ENCODE peak calls at places on chromosomes 13 and 19, in seven cellular contexts. V is WTC11, W is astrocyte of the spinal cord, I is neural crest cell, Z is endothelial cell, Y is OCI-LY7, C is progenitor cell of endocrine pancreas. F is an unnamed sample.

GRCh38 chr13:20429682-20430081 is 96.0 kb downstream of the CRYL1 start:
- DNase-seq in V (no peak), W (no peak), I (no peak), Z (no peak), Y (no peak), C (no peak), F (no peak)

GRCh38 chr13:66347718-66348117 is 882.4 kb downstream of the PCDH9 start:
- DNase-seq in V (no peak), W (no peak), I (no peak), Z (no peak), Y (no peak), C (no peak), F (no peak)

GRCh38 chr19:43664008-43664407 is 6.0 kb downstream of the PLAUR start:
- DNase-seq in V (no peak), W (no peak), I (no peak), Z (no peak), Y (peak; percentile 33), C (no peak), F (no peak)

GRCh38 chr13:51158923-51159322 is 47.8 kb upstream of the C13orf42 start:
- DNase-seq in V (no peak), W (no peak), I (no peak), Z (no peak), Y (no peak), C (no peak), F (no peak)

GRCh38 chr19:10774893-10775292 is 57.0 kb downstream of the DNM2 start:
- DNase-seq in V (no peak), W (no peak), I (no peak), Z (no peak), Y (no peak), C (no peak), F (no peak)

GRCh38 chr19:33399745-33400681 is 26.5 kb downstream of the CEBPG start:
- DNase-seq in V (peak; percentile 21), W (no peak), I (no peak), Z (no peak), Y (no peak), C (no peak), F (no peak)

GRCh38 chr19:10417598-10418280 is 2.6 kb upstream of the PDE4A start:
- DNase-seq in V (peak; percentile 63), W (no peak), I (no peak), Z (no peak), Y (peak; percentile 58), C (no peak), F (no peak)

GRCh38 chr13:75870397-75870801 is 234.3 kb downstream of the LMO7 start:
- DNase-seq in V (no peak), W (no peak), I (peak; percentile 20), Z (no peak), Y (peak; percentile 24), C (no peak), F (no peak)

GRCh38 chr19:47469719-47470118 is 2.0 kb downstream of the SLC8A2 start:
- DNase-seq in V (no peak), W (no peak), I (no peak), Z (no peak), Y (no peak), C (no peak), F (no peak)

GRCh38 chr19:42155796-42156195 is 23.6 kb upstream of the POU2F2 start:
- DNase-seq in V (no peak), W (no peak), I (no peak), Z (no peak), Y (no peak), C (no peak), F (no peak)

GRCh38 chr13:95957331-95957730 is 95.9 kb downstream of the UGGT2 start:
- DNase-seq in V (no peak), W (no peak), I (no peak), Z (no peak), Y (no peak), C (no peak), F (no peak)

GRCh38 chr19:17762505-17763229 is 11.4 kb downstream of the FCHO1 start:
- DNase-seq in V (peak; percentile 91), W (peak; percentile 61), I (peak; percentile 71), Z (no peak), Y (peak; percentile 68), C (no peak), F (no peak)

GRCh38 chr13:102569488-102569887 is 27.3 kb upstream of the TPP2 start:
- DNase-seq in V (no peak), W (no peak), I (no peak), Z (no peak), Y (no peak), C (no peak), F (no peak)

GRCh38 chr19:768424-768823 is 17.5 kb downstream of the MISP start:
- DNase-seq in V (no peak), W (peak; percentile 89), I (no peak), Z (no peak), Y (no peak), C (no peak), F (no peak)

GRCh38 chr13:112441779-112442310 is 65.7 kb downstream of the SPACA7 start:
- DNase-seq in V (no peak), W (no peak), I (no peak), Z (no peak), Y (no peak), C (no peak), F (no peak)

GRCh38 chr19:13055213-13056051 is 47.2 kb downstream of the LYL1 start:
- DNase-seq in V (peak; percentile 61), W (peak; percentile 99), I (no peak), Z (no peak), Y (no peak), C (no peak), F (no peak)

GRCh38 chr19:4675346-4675745 is 5.2 kb upstream of the MYDGF start:
- DNase-seq in V (no peak), W (no peak), I (no peak), Z (no peak), Y (no peak), C (no peak), F (no peak)

GRCh38 chr19:39409886-39410619 is 2.4 kb upstream of the PLEKHG2 start:
- DNase-seq in V (peak; percentile 49), W (peak; percentile 83), I (no peak), Z (peak; percentile 51), Y (peak; percentile 78), C (no peak), F (peak; percentile 51)

GRCh38 chr19:10520652-10521318 is 3.5 kb upstream of the S1PR5 start:
- DNase-seq in V (no peak), W (no peak), I (no peak), Z (no peak), Y (no peak), C (no peak), F (no peak)

GRCh38 chr19:37564624-37565369 is 29.8 kb downstream of the ZNF571 start:
- DNase-seq in V (no peak), W (no peak), I (no peak), Z (no peak), Y (no peak), C (no peak), F (no peak)

GRCh38 chr19:37565370-37565669 is 29.3 kb downstream of the ZNF571 start:
- DNase-seq in V (no peak), W (no peak), I (no peak), Z (no peak), Y (no peak), C (no peak), F (no peak)

GRCh38 chr19:37563518-37563917 is 31.1 kb downstream of the ZNF571 start:
- DNase-seq in V (no peak), W (no peak), I (no peak), Z (no peak), Y (no peak), C (no peak), F (no peak)
- TF ChIP-seq CTCF in V (no peak), W (no peak), I (no peak), Z (no peak), Y (no peak), C (no peak), F (no peak)

GRCh38 chr13:86741762-86742285 is 929.3 kb upstream of the SLITRK5 start:
- DNase-seq in V (no peak), W (peak; percentile 4), I (no peak), Z (no peak), Y (no peak), C (no peak), F (no peak)
- TF ChIP-seq CTCF in V (no peak), W (peak; percentile 9), I (peak; percentile 20), Z (peak; percentile 24), Y (peak; percentile 46), C (peak; percentile 27), F (no peak)

GRCh38 chr19:35994868-35995654 is at the start of gene SDHAF1:
- DNase-seq in V (peak; percentile 96), W (peak; percentile 93), I (peak; percentile 93), Z (peak; percentile 91), Y (peak; percentile 96), C (peak; percentile 85), F (peak; percentile 99)
- TF ChIP-seq CTCF in V (no peak), W (no peak), I (no peak), Z (no peak), Y (peak; percentile 32), C (no peak), F (no peak)

DNA sequence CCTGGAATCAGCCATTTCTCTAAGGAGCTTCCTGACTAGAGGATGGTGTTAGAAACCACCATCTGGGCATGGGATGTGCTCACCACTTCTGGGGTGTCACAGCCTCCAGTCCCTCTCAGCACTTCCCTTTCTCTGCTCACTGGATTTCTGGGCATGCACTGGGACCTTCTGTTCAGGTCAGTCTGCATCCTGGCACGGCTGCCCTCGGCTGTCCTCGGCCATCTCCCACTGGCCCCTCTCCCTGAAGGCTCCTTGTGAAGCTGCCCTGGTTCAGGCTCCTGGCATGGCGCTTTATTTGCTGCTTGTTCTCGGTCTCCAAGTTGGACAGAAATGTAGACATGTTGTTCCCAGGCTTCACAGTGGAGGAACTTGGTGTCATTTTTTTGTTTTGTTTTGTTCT is 60.0 kb downstream of the TEX29 start:
- DNase-seq in V (no peak), W (no peak), I (no peak), Z (no peak), Y (no peak), C (no peak), F (no peak)
- TF ChIP-seq CTCF in V (no peak), W (no peak), I (no peak), Z (no peak), Y (no peak), C (no peak), F (no peak)

GRCh38 chr13:64274481-64275217 is 2859.0 kb upstream of the PCDH20 start:
- DNase-seq in V (no peak), W (no peak), I (no peak), Z (no peak), Y (no peak), C (no peak), F (no peak)

GRCh38 chr13:64276232-64276631 is 2860.6 kb upstream of the PCDH20 start:
- DNase-seq in V (no peak), W (no peak), I (no peak), Z (no peak), Y (no peak), C (no peak), F (no peak)

GRCh38 chr13:64273780-64274179 is 2858.1 kb upstream of the PCDH20 start:
- DNase-seq in V (no peak), W (no peak), I (no peak), Z (no peak), Y (no peak), C (no peak), F (no peak)

GRCh38 chr13:64277097-64277496 is 2861.4 kb upstream of the PCDH20 start:
- DNase-seq in V (no peak), W (no peak), I (no peak), Z (no peak), Y (no peak), C (no peak), F (no peak)

DNA sequence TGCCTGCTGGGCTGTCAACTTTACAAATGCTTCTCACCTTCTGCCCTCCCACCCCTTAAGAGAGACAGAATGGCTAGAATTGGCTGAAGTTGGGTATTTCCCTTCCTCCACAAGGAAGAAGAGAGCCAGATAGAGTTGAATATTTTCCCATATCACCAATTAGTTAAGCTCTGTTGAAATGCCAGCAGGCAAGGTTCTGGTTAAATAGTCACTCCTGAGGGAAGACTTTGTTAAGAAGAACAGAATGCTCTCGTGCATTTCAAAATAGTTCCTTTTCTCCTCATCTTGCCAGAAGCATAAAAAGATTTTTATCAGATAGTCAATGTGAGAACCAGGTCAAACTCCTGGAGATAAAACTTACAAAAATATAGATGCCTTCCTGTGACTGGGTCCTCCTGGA is 2857.0 kb upstream of the PCDH20 start:
- DNase-seq in V (no peak), W (peak; percentile 15), I (no peak), Z (no peak), Y (no peak), C (no peak), F (no peak)
- TF ChIP-seq CTCF in V (no peak), W (no peak), I (no peak), Z (no peak), Y (no peak), C (no peak), F (no peak)

F was measured in dorsolateral prefrontal cortex.